ENCODE peak calls at places on chromosomes 1 and 21, in seven cellular contexts. P is H1, J is HCT116, I is HepG2, N is K562, W is SK-N-SH, G is GM12878. U is an unnamed sample.

GRCh38 chr21:34186119-34186719 is 112.8 kb downstream of the MRPS6 start:
- DNase-seq in P (no peak), W (no peak), G (no peak), I (no peak), J (no peak), N (peak), U (no peak)

GRCh38 chr21:36511484-36512227 is 31.7 kb upstream of the CLDN14 start:
- DNase-seq in W (no peak), J (no peak), P (no peak), G (no peak), I (no peak), N (no peak), U (no peak)

GRCh38 chr1:27934818-27935549 is at the start of gene SMPDL3B:
- DNase-seq in I (no peak), W (peak), N (peak), J (peak), G (no peak), P (peak), U (peak)

GRCh38 chr1:931380-932177 is 7.9 kb downstream of the SAMD11 start:
- DNase-seq in N (no peak), G (no peak), I (no peak), J (no peak), P (no peak), W (no peak), U (no peak)

GRCh38 chr1:43554444-43554992 is 23.8 kb downstream of the PTPRF start:
- DNase-seq in J (peak), P (no peak), N (no peak), I (peak), W (peak), G (no peak), U (peak)

GRCh38 chr1:39882152-39882551 is 1.2 kb downstream of the TRIT1 start:
- DNase-seq in I (no peak), J (no peak), N (no peak), G (no peak), W (no peak), P (no peak), U (no peak)

GRCh38 chr1:180633092-180634045 is 1.5 kb downstream of the XPR1 start:
- DNase-seq in P (no peak), G (no peak), I (no peak), N (no peak), W (no peak), J (no peak), U (no peak)

GRCh38 chr1:7558041-7558461 is 213.0 kb upstream of the VAMP3 start:
- DNase-seq in N (no peak), P (no peak), W (peak), G (no peak), J (no peak), I (no peak), U (no peak)

GRCh38 chr1:2251786-2252185 is 23.7 kb downstream of the SKI start:
- DNase-seq in P (no peak), N (no peak), W (no peak), G (no peak), I (no peak), J (no peak), U (no peak)

GRCh38 chr1:197675475-197676324 is 99.6 kb downstream of the DENND1B start:
- DNase-seq in I (no peak), N (no peak), W (no peak), G (no peak), J (no peak), P (no peak), U (no peak)

GRCh38 chr1:1134300-1134961 is 18.5 kb upstream of the C1orf159 start:
- DNase-seq in J (no peak), G (no peak), I (no peak), N (no peak), W (no peak), P (no peak), U (no peak)

GRCh38 chr1:179178965-179179364 is 50.5 kb downstream of the ABL2 start:
- DNase-seq in P (no peak), I (no peak), J (no peak), N (no peak), G (no peak), W (no peak), U (no peak)

GRCh38 chr1:50424940-50425375 is 1.7 kb upstream of the DMRTA2 start:
- DNase-seq in I (no peak), P (no peak), G (no peak), J (no peak), W (peak), N (no peak), U (no peak)

GRCh38 chr1:155940993-155941844 is at the start of gene RXFP4:
- DNase-seq in J (no peak), W (no peak), G (no peak), I (peak), N (no peak), P (no peak), U (no peak)

GRCh38 chr1:163241716-163242115 is 39.0 kb upstream of the RGS5 start:
- DNase-seq in G (no peak), P (no peak), J (no peak), W (no peak), I (no peak), N (no peak), U (no peak)
- TF ChIP-seq JUND in G (no peak), P (no peak), J (no peak), W (no peak), I (no peak), N (no peak), U (no peak)

GRCh38 chr1:153608742-153609584 is 4.0 kb downstream of the S100A16 start:
- DNase-seq in I (peak), G (no peak), N (peak), W (no peak), P (peak), J (peak), U (peak)
- TF ChIP-seq JUND in I (no peak), G (no peak), N (no peak), W (no peak), P (no peak), J (no peak), U (no peak)

GRCh38 chr1:99661780-99662179 is 15.9 kb downstream of the PALMD start:
- DNase-seq in I (no peak), P (no peak), J (no peak), W (no peak), G (no peak), N (no peak), U (no peak)
- TF ChIP-seq JUND in I (no peak), P (no peak), J (no peak), W (no peak), G (no peak), N (no peak), U (no peak)

DNA sequence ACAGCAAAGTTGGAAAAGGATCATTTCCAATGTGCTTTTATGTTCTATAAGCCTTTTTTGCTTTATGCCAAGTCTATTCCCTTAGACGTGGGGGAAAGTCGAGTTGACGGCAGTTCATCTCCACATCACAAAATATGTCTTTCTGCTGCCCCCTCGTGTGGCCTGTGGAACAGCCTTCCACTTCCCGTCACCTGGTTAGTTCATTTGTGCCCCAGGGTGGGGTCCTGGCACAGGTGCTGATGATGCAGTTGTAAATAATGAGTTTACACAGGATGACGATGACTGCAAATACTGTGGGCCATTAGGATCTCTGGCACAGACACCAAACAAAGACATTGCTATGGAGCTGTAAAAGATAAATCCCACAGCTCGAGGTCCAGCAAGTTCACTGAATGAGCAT is 10.0 kb upstream of the OTUD3 start:
- DNase-seq in G (no peak), N (no peak), P (no peak), W (no peak), I (peak), J (no peak), U (peak)
- TF ChIP-seq JUND in G (no peak), N (no peak), P (no peak), W (no peak), I (no peak), J (no peak), U (no peak)

GRCh38 chr1:177174921-177175634 is 4.3 kb downstream of the BRINP2 start:
- DNase-seq in I (no peak), G (no peak), P (no peak), J (no peak), N (peak), W (no peak), U (no peak)
- TF ChIP-seq JUND in I (no peak), G (no peak), P (no peak), J (no peak), N (no peak), W (no peak), U (no peak)

GRCh38 chr1:26779093-26779668 is 8.6 kb upstream of the PIGV start:
- DNase-seq in P (no peak), N (no peak), I (no peak), J (no peak), W (no peak), G (no peak), U (no peak)

GRCh38 chr1:26772687-26773086 is 15.1 kb upstream of the PIGV start:
- DNase-seq in I (no peak), G (no peak), J (no peak), W (no peak), N (no peak), P (no peak), U (no peak)

GRCh38 chr1:26774462-26774861 is 13.3 kb upstream of the PIGV start:
- DNase-seq in G (no peak), W (no peak), N (no peak), I (no peak), P (no peak), J (no peak), U (no peak)

GRCh38 chr1:26771643-26772321 is 16.0 kb upstream of the PIGV start:
- DNase-seq in G (no peak), J (peak), I (peak), N (peak), W (no peak), P (no peak), U (no peak)

GRCh38 chr1:26775666-26776065 is 12.1 kb upstream of the PIGV start:
- DNase-seq in P (no peak), G (no peak), I (no peak), W (no peak), N (no peak), J (no peak), U (no peak)
- TF ChIP-seq JUND in P (no peak), G (no peak), I (no peak), W (no peak), N (no peak), J (no peak), U (no peak)

DNA sequence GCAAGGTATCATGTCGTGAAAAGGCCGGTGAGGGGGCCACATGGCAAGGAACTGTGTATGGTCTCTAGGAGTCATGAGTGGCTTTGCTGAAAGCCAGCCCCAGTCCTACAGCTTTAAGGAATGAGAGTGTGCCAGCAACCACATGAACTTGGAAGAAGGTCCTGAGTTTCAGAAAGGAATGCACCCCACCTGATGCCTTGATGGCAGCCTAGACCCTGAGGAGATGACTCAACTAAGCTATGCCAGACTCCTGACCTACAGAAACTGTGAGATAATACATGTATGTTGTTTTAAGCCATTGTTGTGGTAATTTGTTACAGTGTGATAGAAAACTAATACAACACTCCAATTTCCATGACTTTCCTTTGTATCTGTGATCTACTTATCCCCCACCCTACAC is 33.5 kb upstream of the AKT3 start:
- DNase-seq in P (no peak), I (no peak), G (no peak), W (no peak), J (no peak), N (no peak), U (no peak)
- TF ChIP-seq JUND in P (no peak), I (no peak), G (no peak), W (peak), J (no peak), N (no peak), U (no peak)

DNA sequence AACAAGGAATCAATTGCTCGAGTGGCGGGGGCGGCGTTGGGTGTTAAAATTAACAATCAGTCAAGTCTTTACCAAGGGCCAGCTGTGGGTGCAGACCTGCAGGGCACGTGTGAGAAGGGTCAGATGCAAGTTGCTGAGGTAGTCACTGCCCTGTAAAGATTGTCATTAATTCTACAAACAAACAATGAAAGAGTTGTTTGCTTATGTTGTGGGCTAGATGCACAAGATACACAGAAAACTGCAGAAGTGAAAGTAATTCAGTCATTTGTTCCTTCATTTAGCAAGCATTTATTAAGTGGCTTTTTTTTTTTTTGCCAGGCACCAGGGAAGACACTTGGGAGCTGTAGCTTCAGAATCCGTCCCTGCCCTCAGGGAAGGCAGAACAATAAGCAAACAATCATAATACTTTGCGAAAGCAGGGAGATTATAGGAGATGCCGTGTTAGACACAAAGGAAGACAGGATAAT is 79.5 kb downstream of the NR5A2 start:
- DNase-seq in W (no peak), N (no peak), J (no peak), I (no peak), G (no peak), P (no peak), U (peak)
- TF ChIP-seq JUND in W (no peak), N (no peak), J (no peak), I (no peak), G (no peak), P (no peak), U (no peak)

DNA sequence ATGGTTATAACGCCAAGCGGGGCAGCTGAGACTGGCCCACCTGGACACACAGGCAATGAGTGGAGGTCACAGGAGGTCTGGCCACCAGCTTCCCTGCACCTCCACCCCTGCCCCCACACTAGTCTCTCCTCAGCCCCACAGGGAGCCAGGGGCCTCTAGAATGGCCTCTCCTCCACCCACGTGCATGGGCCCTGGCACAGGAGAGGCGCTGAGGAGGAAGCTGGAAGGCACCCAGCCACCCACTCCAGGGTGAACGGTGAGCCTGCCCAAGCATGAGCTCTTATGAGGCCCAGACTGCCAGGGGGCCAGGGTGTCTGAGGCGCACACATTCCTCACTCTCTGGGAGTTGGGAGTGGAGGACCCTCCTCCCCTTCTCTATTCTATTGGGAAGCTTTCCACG is 22.2 kb downstream of the LRP8 start:
- DNase-seq in J (no peak), P (no peak), I (no peak), N (no peak), G (no peak), W (no peak), U (no peak)
- TF ChIP-seq JUND in J (no peak), P (no peak), I (no peak), N (no peak), G (no peak), W (no peak), U (no peak)

GRCh38 chr1:108107658-108108057 is 92.5 kb downstream of the SLC25A24 start:
- DNase-seq in G (no peak), P (no peak), J (no peak), I (no peak), N (no peak), W (no peak), U (no peak)
- TF ChIP-seq JUND in G (no peak), P (no peak), J (no peak), I (no peak), N (no peak), W (no peak), U (no peak)

U was measured in T47D.